ENCODE peak calls at places on chromosomes 6 and 20, in seven cellular contexts. N is osteocyte, H is transverse colon, Q is PC-3, I is foreskin fibroblast, K is AG09309, L is foreskin keratinocyte. R is an unnamed sample.
A peak's percentile ranks its signal among the peaks of the same experiment; 100 is the strongest.

GRCh38 chr6:9405369-9405768 is 970.0 kb upstream of the SLC35B3 start:
- DNase-seq in Q (peak; percentile 95), N (no peak), H (no peak), K (peak; percentile 46), I (peak; percentile 83), L (peak; percentile 91), R (no peak)

GRCh38 chr6:30130887-30131862 is 4.8 kb upstream of the TRIM40 start:
- DNase-seq in K (peak; percentile 62), N (no peak), H (peak; percentile 73), L (peak; percentile 70), I (peak; percentile 93), Q (peak; percentile 87), R (no peak)

GRCh38 chr6:168157272-168158007 is 78.4 kb upstream of the FRMD1 start:
- DNase-seq in K (peak; percentile 82), Q (peak; percentile 38), L (peak; percentile 57), N (peak; percentile 83), H (no peak), I (peak; percentile 70), R (no peak)

GRCh38 chr20:55415567-55416142 is 589.7 kb downstream of the CBLN4 start:
- DNase-seq in K (no peak), I (peak; percentile 1), H (no peak), Q (peak; percentile 59), L (peak; percentile 39), N (no peak), R (no peak)

GRCh38 chr6:16543491-16543890 is 217.8 kb downstream of the ATXN1 start:
- DNase-seq in I (no peak), L (no peak), H (no peak), N (no peak), K (no peak), Q (no peak), R (no peak)

GRCh38 chr6:29953706-29954105 is 11.4 kb downstream of the HLA-A start:
- DNase-seq in K (no peak), N (no peak), I (peak; percentile 27), H (no peak), Q (no peak), L (no peak), R (no peak)

GRCh38 chr6:1381397-1382330 is 7.7 kb upstream of the FOXF2 start:
- DNase-seq in N (peak; percentile 89), L (no peak), K (no peak), Q (peak; percentile 68), I (peak; percentile 83), H (peak; percentile 49), R (peak; percentile 69)

GRCh38 chr20:41037172-41037571 is 8.6 kb downstream of the TOP1 start:
- DNase-seq in K (no peak), H (no peak), Q (no peak), L (no peak), N (no peak), I (no peak), R (no peak)

GRCh38 chr6:41757268-41757667 is 10.1 kb upstream of the PGC start:
- DNase-seq in K (no peak), L (no peak), N (no peak), Q (no peak), H (no peak), I (no peak), R (no peak)

GRCh38 chr20:53981752-53982437 is 88.5 kb downstream of the BCAS1 start:
- DNase-seq in N (no peak), Q (no peak), I (no peak), L (peak; percentile 14), H (no peak), K (no peak), R (no peak)

GRCh38 chr6:69647726-69648125 is 149.1 kb downstream of the LMBRD1 start:
- DNase-seq in I (peak; percentile 58), L (no peak), K (no peak), N (no peak), H (no peak), Q (peak; percentile 2), R (no peak)

GRCh38 chr6:55198708-55199107 is 24.4 kb downstream of the HCRTR2 start:
- DNase-seq in L (no peak), I (no peak), N (no peak), H (no peak), Q (peak; percentile 11), K (no peak), R (no peak)

GRCh38 chr20:56778765-56779195 is 149.7 kb downstream of the TFAP2C start:
- DNase-seq in L (no peak), N (no peak), I (peak; percentile 53), H (no peak), K (no peak), Q (no peak), R (no peak)

GRCh38 chr6:159107451-159108260 is 61.5 kb upstream of the FNDC1 start:
- DNase-seq in N (peak; percentile 60), I (no peak), Q (no peak), K (no peak), H (peak; percentile 51), L (no peak), R (peak; percentile 61)

GRCh38 chr20:57342829-57343228 is 8.2 kb upstream of the RAE1 start:
- DNase-seq in H (no peak), Q (peak; percentile 71), L (peak; percentile 60), I (peak; percentile 44), N (no peak), K (peak; percentile 4), R (no peak)

GRCh38 chr6:38413097-38413800 is 226.5 kb downstream of the BTBD9 start:
- DNase-seq in I (peak; percentile 45), Q (no peak), N (no peak), K (peak; percentile 10), L (no peak), H (no peak), R (no peak)

GRCh38 chr6:104306206-104306605 is 553.5 kb downstream of the HACE1 start:
- DNase-seq in Q (peak; percentile 6), L (no peak), H (no peak), I (peak; percentile 0), K (no peak), N (no peak), R (no peak)

GRCh38 chr20:37382539-37383120 is 36.7 kb downstream of the SRC start:
- DNase-seq in H (no peak), K (no peak), I (no peak), Q (no peak), N (no peak), L (no peak), R (peak; percentile 64)

GRCh38 chr20:4814696-4815252 is 93.1 kb downstream of the PRND start:
- DNase-seq in L (no peak), K (no peak), H (peak; percentile 64), N (no peak), Q (no peak), I (no peak), R (no peak)

GRCh38 chr6:27894839-27895762 is 17.1 kb downstream of the OR2B2 start:
- DNase-seq in K (peak; percentile 58), N (no peak), I (peak; percentile 89), H (peak; percentile 57), Q (peak; percentile 80), L (peak; percentile 77), R (no peak)

GRCh38 chr20:56900252-56900651 is 271.1 kb downstream of the TFAP2C start:
- DNase-seq in H (no peak), K (no peak), N (no peak), L (no peak), I (no peak), Q (no peak), R (no peak)

GRCh38 chr20:33789109-33789857 is 21.9 kb upstream of the CHMP4B start:
- DNase-seq in L (peak; percentile 96), K (peak; percentile 61), Q (peak; percentile 100), N (no peak), H (peak; percentile 93), I (peak; percentile 96), R (no peak)

GRCh38 chr6:160226118-160226541 is 32.5 kb downstream of the SLC22A2 start:
- DNase-seq in H (no peak), K (peak; percentile 4), L (no peak), N (no peak), Q (no peak), I (no peak), R (no peak)

GRCh38 chr6:169864148-169865030 is 113.0 kb downstream of the ERMARD start:
- DNase-seq in L (peak; percentile 8), I (no peak), H (peak; percentile 51), K (no peak), Q (no peak), N (peak; percentile 79), R (peak; percentile 58)

GRCh38 chr20:35942243-35942642 is 12.1 kb downstream of the SCAND1 start:
- DNase-seq in I (no peak), H (no peak), Q (no peak), L (no peak), N (no peak), K (no peak), R (no peak)

GRCh38 chr20:18224968-18225568 is 63.3 kb upstream of the ZNF133 start:
- DNase-seq in H (no peak), Q (peak; percentile 82), N (no peak), I (peak; percentile 91), L (peak; percentile 51), K (peak; percentile 1), R (no peak)
- TF ChIP-seq CTCF in H (no peak), Q (no peak), N (no peak), I (no peak), L (no peak), K (no peak), R (no peak)

DNA sequence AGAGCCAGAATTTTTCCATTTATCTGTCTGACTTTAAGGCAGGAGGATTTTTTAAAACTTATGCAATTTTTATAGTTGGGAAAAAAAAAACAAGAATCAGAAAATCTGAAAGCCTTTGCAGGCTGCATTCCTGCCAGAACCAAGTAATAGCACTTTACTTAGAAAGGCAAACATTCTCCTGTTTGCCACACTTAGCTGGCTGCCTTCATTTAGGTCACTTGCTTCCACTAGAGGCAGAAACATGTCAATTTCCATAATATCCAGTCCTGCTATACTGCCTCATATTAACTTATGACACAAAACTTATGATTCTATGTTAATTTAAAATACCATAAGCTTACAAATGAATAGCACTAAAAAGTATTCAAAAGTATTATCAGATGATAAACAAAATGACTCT is 425.8 kb downstream of the FRK start:
- DNase-seq in L (no peak), N (no peak), H (no peak), K (no peak), Q (no peak), I (no peak), R (no peak)
- TF ChIP-seq CTCF in L (no peak), N (peak; percentile 8), H (no peak), K (no peak), Q (no peak), I (no peak), R (no peak)

GRCh38 chr20:58822175-58822574 is 28.5 kb downstream of the GNAS-AS1 start:
- DNase-seq in L (no peak), H (no peak), Q (no peak), N (no peak), K (no peak), I (no peak), R (no peak)
- TF ChIP-seq CTCF in L (peak; percentile 16), H (no peak), Q (no peak), N (no peak), K (peak; percentile 6), I (no peak), R (no peak)

GRCh38 chr6:109188115-109188411 is 92.8 kb downstream of the CEP57L1 start:
- DNase-seq in N (no peak), L (no peak), H (no peak), K (no peak), Q (no peak), I (no peak), R (no peak)
- TF ChIP-seq CTCF in N (no peak), L (no peak), H (no peak), K (no peak), Q (no peak), I (no peak), R (peak; percentile 4)